ENCODE peak calls at places on chromosomes 12 and 14, in four cellular contexts. Q is cardiac septum, J is B cell, D is dermis blood vessel endothelial cell. L is an unnamed sample.

GRCh38 chr12:42326466-42327226 is 679 bp downstream of the PPHLN1 start:
- DNase-seq in Q (no peak), J (peak), D (peak), L (no peak)

GRCh38 chr12:85301054-85301453 is 21.0 kb downstream of the ALX1 start:
- DNase-seq in Q (no peak), J (no peak), D (no peak), L (no peak)

GRCh38 chr14:72094844-72095582 is 162.8 kb downstream of the RGS6 start:
- DNase-seq in Q (no peak), J (no peak), D (no peak), L (no peak)

GRCh38 chr12:88572785-88573565 is 7.3 kb downstream of the KITLG start:
- DNase-seq in Q (no peak), J (no peak), D (no peak), L (no peak)

GRCh38 chr14:50677527-50678063 is 9.5 kb upstream of the SAV1 start:
- DNase-seq in Q (no peak), J (peak), D (peak), L (no peak)

GRCh38 chr12:123997908-123998307 is 24.9 kb downstream of the ZNF664 start:
- DNase-seq in Q (no peak), J (no peak), D (no peak), L (no peak)

GRCh38 chr14:22547309-22547947 is 41.6 kb downstream of the DAD1 start:
- DNase-seq in Q (peak), J (no peak), D (peak), L (no peak)

GRCh38 chr12:93148412-93148811 is 219.3 kb upstream of the EEA1 start:
- DNase-seq in Q (no peak), J (no peak), D (no peak), L (no peak)

GRCh38 chr12:57342207-57342691 is 88.6 kb downstream of the R3HDM2 start:
- DNase-seq in Q (no peak), J (no peak), D (no peak), L (no peak)

GRCh38 chr14:89625208-89625987 is 208.4 kb upstream of the FOXN3 start:
- DNase-seq in Q (no peak), J (no peak), D (peak), L (no peak)

GRCh38 chr12:45703942-45704341 is 25.6 kb upstream of the ARID2 start:
- DNase-seq in Q (no peak), J (no peak), D (no peak), L (no peak)